ENCODE peak calls at places on chromosomes 16 and 17, in six cellular contexts. C, N, V, S, A and R are unnamed samples.

GRCh38 chr16:80122155-80122554 is 418.6 kb upstream of the DYNLRB2 start:
- ATAC-seq in S (no peak), N (peak; percentile 14), V (no peak), A (no peak), C (peak; percentile 48), R (peak; percentile 57)

GRCh38 chr16:22035094-22035675 is 27.3 kb downstream of the MOSMO start:
- ATAC-seq in C (no peak), A (no peak), S (no peak), N (peak; percentile 72), V (no peak), R (no peak)

GRCh38 chr17:18070861-18071340 is 16.8 kb upstream of the DRG2 start:
- ATAC-seq in V (peak; percentile 85), C (peak; percentile 42), S (peak; percentile 78), N (peak; percentile 36), A (no peak), R (no peak)

GRCh38 chr16:30875881-30876791 is 17.7 kb downstream of the BCL7C start:
- ATAC-seq in S (no peak), C (no peak), V (peak; percentile 2), N (peak; percentile 1), A (peak; percentile 13), R (no peak)

GRCh38 chr17:14704121-14704520 is 403.2 kb downstream of the HS3ST3B1 start:
- ATAC-seq in S (no peak), N (no peak), C (no peak), V (no peak), A (no peak), R (no peak)

GRCh38 chr16:80974649-80975376 is 31.9 kb downstream of the CMC2 start:
- ATAC-seq in A (no peak), N (no peak), V (no peak), C (peak; percentile 49), S (no peak), R (no peak)

GRCh38 chr16:22380529-22380928 is 6.1 kb upstream of the CDR2 start:
- ATAC-seq in N (no peak), A (no peak), V (peak; percentile 56), S (no peak), C (peak; percentile 42), R (no peak)

GRCh38 chr16:87924937-87925670 is 11.2 kb downstream of the CA5A start:
- ATAC-seq in N (no peak), C (no peak), S (peak; percentile 31), V (no peak), A (no peak), R (no peak)

GRCh38 chr17:17849863-17850373 is 13.1 kb upstream of the SREBF1 start:
- ATAC-seq in C (peak; percentile 44), A (peak; percentile 52), S (no peak), V (peak; percentile 70), N (peak; percentile 63), R (peak; percentile 47)

GRCh38 chr16:50251375-50252081 is 14.8 kb upstream of the ADCY7 start:
- ATAC-seq in S (peak; percentile 51), A (no peak), C (no peak), V (peak; percentile 93), N (peak; percentile 76), R (no peak)

GRCh38 chr16:1632638-1632970 is 20.4 kb downstream of the CRAMP1 start:
- ATAC-seq in N (no peak), V (no peak), C (no peak), S (no peak), A (no peak), R (no peak)
- H3K36me3 ChIP-seq in N (peaks cover 96% of the 10 kb centered on the region), V (peaks cover 64% of the 10 kb centered on the region), C (peaks cover 98% of the 10 kb centered on the region), S (peaks cover 2% of the 10 kb centered on the region), A (peaks cover 47% of the 10 kb centered on the region), R (no peaks in the 10 kb centered on the region)

DNA sequence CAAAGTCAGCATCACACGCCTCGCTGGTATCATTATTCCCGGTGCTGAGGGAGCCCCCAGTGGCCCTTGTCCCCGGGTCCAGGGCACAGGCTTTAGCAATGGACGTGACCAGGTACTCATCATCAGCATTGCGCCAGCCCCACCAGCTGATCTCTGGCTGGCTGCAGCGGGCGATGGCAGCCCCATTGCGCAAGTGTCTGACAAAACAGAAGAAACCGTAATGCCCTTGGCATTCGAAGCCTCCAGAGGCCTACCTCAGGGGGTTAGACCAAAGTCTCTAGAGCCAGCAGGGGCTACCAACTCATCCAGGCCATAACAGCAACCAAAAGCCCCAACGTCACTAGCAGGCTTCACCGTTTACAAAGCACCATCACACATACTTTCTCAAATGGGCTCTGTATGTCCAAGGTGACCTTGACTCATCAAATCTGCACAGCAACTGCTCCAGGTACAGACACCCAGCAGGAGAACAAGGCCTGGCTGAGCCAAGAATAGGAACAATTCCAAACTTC is 7.3 kb downstream of the MTMR4 start:
- ATAC-seq in V (peak; percentile 14), A (no peak), S (no peak), N (no peak), C (peak; percentile 34), R (no peak)
- H3K36me3 ChIP-seq in V (peaks cover 70% of the 10 kb centered on the region), A (peaks cover 88% of the 10 kb centered on the region), S (no peaks in the 10 kb centered on the region), N (peaks cover 100% of the 10 kb centered on the region), C (peaks cover 100% of the 10 kb centered on the region), R (no peaks in the 10 kb centered on the region)

DNA sequence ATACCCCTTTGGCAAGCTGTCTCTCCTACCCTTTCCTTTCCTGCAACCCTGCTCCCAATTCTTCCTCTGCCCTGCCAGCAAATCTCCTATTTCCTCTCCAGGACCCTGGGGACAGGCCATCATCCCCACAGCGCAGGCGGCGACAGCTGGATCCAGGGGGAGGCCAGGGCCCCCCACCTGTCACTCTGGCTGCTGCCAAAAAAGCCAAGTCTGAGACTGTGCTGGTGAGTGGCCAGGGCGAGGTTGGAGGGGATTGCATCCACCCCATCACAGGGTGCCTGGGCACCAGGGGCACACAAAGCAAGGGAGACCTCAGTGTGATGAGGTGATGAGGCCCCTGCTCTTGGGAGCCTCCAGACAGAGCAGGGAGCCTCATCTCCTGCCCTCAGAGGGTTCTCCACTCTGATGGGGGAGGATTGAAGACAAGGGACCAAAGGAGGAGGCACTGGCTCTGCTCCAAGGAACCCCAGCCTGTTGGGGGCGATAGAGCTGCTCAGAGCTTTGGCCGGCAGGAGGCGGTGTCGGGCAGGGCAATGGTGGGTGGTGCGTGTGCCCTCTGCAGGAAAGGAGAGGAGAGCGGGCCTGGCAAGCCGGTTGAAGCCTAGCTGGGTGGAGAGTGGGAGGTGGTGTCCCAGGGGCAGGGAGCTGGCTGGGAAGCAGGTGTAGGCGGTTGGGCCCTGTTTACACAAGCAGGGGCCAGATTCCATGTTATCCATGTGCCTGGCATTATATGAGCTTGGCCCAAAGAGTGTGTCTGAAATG is 15.6 kb upstream of the PDK2 start:
- ATAC-seq in A (no peak), S (peak; percentile 67), N (peak; percentile 63), V (no peak), C (peak; percentile 18), R (peak; percentile 56)
- H3K36me3 ChIP-seq in A (peaks cover 4% of the 10 kb centered on the region), S (peaks cover 15% of the 10 kb centered on the region), N (peaks cover 86% of the 10 kb centered on the region), V (peaks cover 62% of the 10 kb centered on the region), C (peaks cover 91% of the 10 kb centered on the region), R (peaks cover 91% of the 10 kb centered on the region)

GRCh38 chr16:27511657-27512056 is 38.1 kb downstream of the GTF3C1 start:
- ATAC-seq in V (no peak), C (peak; percentile 27), A (no peak), S (no peak), N (no peak), R (no peak)

GRCh38 chr16:27508476-27508875 is 41.2 kb downstream of the GTF3C1 start:
- ATAC-seq in V (no peak), N (no peak), S (no peak), A (no peak), C (no peak), R (no peak)

GRCh38 chr16:27503662-27504061 is 46.1 kb downstream of the GTF3C1 start:
- ATAC-seq in V (no peak), A (no peak), S (no peak), C (no peak), N (no peak), R (no peak)

GRCh38 chr16:27505297-27506236 is 44.1 kb downstream of the GTF3C1 start:
- ATAC-seq in V (no peak), A (no peak), N (no peak), C (peak; percentile 54), S (no peak), R (no peak)

DNA sequence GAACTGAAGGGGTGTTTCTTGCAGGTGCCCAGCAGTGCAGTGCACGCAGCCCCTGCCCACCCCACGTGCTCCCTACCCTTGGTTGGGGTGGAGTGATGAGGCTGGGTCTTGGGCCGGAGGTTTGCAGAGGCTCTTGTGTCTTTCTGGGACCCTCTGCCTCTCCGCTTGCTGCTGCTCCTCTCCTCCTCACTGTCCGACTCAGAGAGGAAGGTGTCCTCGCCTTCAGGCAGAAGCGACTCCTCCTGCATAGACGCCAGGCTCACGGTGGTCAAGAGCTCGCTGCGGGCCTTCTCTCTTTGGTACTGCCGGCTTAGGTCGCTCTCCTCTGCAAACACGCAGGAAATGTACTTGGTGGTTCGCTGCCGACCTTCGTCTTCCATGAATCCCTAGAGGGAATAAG is 42.9 kb downstream of the GTF3C1 start:
- ATAC-seq in V (no peak), C (no peak), A (no peak), N (no peak), S (no peak), R (no peak)
- H3K36me3 ChIP-seq in V (peaks cover 79% of the 10 kb centered on the region), C (peaks cover 100% of the 10 kb centered on the region), A (peaks cover 91% of the 10 kb centered on the region), N (peaks cover 99% of the 10 kb centered on the region), S (peaks cover 30% of the 10 kb centered on the region), R (peaks cover 100% of the 10 kb centered on the region)

GRCh38 chr17:82798752-82799151 is 41.1 kb downstream of the ZNF750 start:
- ATAC-seq in C (no peak), V (no peak), A (no peak), N (no peak), S (no peak), R (no peak)
- H3K36me3 ChIP-seq in C (peaks cover 48% of the 10 kb centered on the region), V (peaks cover 8% of the 10 kb centered on the region), A (peaks cover 8% of the 10 kb centered on the region), N (peaks cover 28% of the 10 kb centered on the region), S (peaks cover 3% of the 10 kb centered on the region), R (peaks cover 44% of the 10 kb centered on the region)

DNA sequence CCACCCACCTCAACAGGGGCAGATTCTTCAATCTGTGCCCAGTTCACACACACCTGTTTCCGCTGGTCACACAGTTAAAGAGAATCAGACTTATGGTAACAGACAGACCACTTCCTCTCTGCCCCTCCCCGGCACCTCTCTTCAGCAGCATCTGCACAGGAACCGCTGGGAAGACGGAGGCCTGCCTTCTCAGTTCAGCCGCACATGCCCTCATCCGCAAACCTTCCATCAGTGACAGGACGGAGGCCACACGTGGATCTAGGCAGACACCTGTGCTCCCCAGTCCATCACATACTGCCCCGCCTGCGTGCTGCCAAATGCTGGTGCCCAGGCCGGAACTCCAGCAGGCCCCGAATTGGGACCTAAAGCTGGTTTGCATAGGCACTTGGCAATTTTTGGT is 10.3 kb downstream of the PHB1 start:
- ATAC-seq in C (no peak), A (no peak), V (no peak), N (no peak), S (no peak), R (no peak)
- H3K36me3 ChIP-seq in C (peaks cover 70% of the 10 kb centered on the region), A (peaks cover 52% of the 10 kb centered on the region), V (peaks cover 50% of the 10 kb centered on the region), N (peaks cover 67% of the 10 kb centered on the region), S (peaks cover 25% of the 10 kb centered on the region), R (peaks cover 71% of the 10 kb centered on the region)

DNA sequence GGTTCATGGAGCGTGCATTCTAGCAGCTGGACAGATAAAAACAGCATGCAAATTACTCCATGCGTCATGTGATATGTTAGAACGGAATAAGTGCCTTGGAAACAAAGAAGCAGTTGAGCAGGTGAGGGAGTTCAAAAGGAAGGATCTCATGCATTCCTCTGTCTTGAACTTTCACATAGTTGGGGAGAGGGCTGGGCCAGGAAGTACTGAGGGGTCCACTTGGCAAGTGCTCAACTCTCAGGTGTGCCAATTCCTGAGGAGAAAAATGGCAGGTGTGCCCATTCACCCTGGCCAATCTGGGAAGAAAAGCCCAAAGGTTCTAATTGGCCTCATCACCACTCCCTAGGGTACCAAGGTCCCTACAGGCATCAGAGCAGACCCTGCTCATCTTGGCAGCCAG is 67.7 kb downstream of the CES1 start:
- ATAC-seq in A (no peak), S (no peak), N (no peak), V (no peak), C (no peak), R (no peak)
- H3K36me3 ChIP-seq in A (no peaks in the 10 kb centered on the region), S (no peaks in the 10 kb centered on the region), N (no peaks in the 10 kb centered on the region), V (no peaks in the 10 kb centered on the region), C (no peaks in the 10 kb centered on the region), R (no peaks in the 10 kb centered on the region)